ENCODE peak calls at places on chromosome 21, in four cellular contexts. D is stomach, Y is K562, L is GM23338. F is an unnamed sample.

GRCh38 chr21:35801388-35801787 is 258.9 kb downstream of the SETD4 start:
- DNase-seq in D (no peak), Y (no peak), L (no peak), F (no peak)

GRCh38 chr21:16239659-16240265 is 510.0 kb downstream of the USP25 start:
- DNase-seq in D (no peak), Y (no peak), L (no peak), F (no peak)

GRCh38 chr21:40840441-40840840 is 6.5 kb downstream of the DSCAM start:
- DNase-seq in D (no peak), Y (no peak), L (no peak), F (no peak)

GRCh38 chr21:9739240-9739639 is 782.1 kb upstream of the TPTE start:
- DNase-seq in D (no peak), Y (no peak), L (no peak), F (no peak)

GRCh38 chr21:33402011-33402979 is 918 bp upstream of the IFNGR2 start:
- DNase-seq in D (peak; percentile 40), Y (no peak), L (peak; percentile 77), F (peak; percentile 78)

GRCh38 chr21:41634211-41634694 is 126.3 kb upstream of the TMPRSS2 start:
- DNase-seq in D (no peak), Y (no peak), L (peak; percentile 26), F (no peak)

GRCh38 chr21:38486221-38486620 is 12.1 kb downstream of the ERG start:
- DNase-seq in D (no peak), Y (no peak), L (no peak), F (no peak)

GRCh38 chr21:25428537-25428936 is 178.7 kb downstream of the MRPL39 start:
- DNase-seq in D (no peak), Y (no peak), L (no peak), F (no peak)

GRCh38 chr21:22421416-22422190 is 1423.4 kb downstream of the NCAM2 start:
- DNase-seq in D (no peak), Y (no peak), L (no peak), F (no peak)

GRCh38 chr21:35159881-35160280 is 110.8 kb upstream of the RUNX1 start:
- DNase-seq in D (no peak), Y (no peak), L (no peak), F (no peak)

GRCh38 chr21:25342811-25343210 is 264.5 kb downstream of the MRPL39 start:
- DNase-seq in D (no peak), Y (no peak), L (no peak), F (no peak)

GRCh38 chr21:25501996-25502665 is 105.2 kb downstream of the MRPL39 start:
- DNase-seq in D (no peak), Y (no peak), L (no peak), F (no peak)

GRCh38 chr21:34183331-34183928 is 110.1 kb downstream of the MRPS6 start:
- DNase-seq in D (no peak), Y (no peak), L (no peak), F (no peak)

GRCh38 chr21:25107708-25108107 is 499.6 kb downstream of the MRPL39 start:
- DNase-seq in D (no peak), Y (no peak), L (no peak), F (no peak)

GRCh38 chr21:15741510-15741909 is 11.7 kb downstream of the USP25 start:
- DNase-seq in D (no peak), Y (no peak), L (no peak), F (no peak)

GRCh38 chr21:16402752-16403151 is 673.0 kb downstream of the USP25 start:
- DNase-seq in D (no peak), Y (no peak), L (no peak), F (no peak)

GRCh38 chr21:30349572-30349971 is 1.2 kb upstream of the KRTAP23-1 start:
- DNase-seq in D (no peak), Y (no peak), L (no peak), F (no peak)

GRCh38 chr21:38819719-38820147 is 14.0 kb downstream of the ETS2 start:
- DNase-seq in D (peak; percentile 58), Y (no peak), L (no peak), F (no peak)

GRCh38 chr21:40793057-40793456 is 53.9 kb downstream of the DSCAM start:
- DNase-seq in D (no peak), Y (no peak), L (no peak), F (no peak)

GRCh38 chr21:35658242-35658641 is 402.1 kb downstream of the SETD4 start:
- DNase-seq in D (no peak), Y (no peak), L (no peak), F (no peak)

GRCh38 chr21:34198232-34199120 is 125.1 kb downstream of the MRPS6 start:
- DNase-seq in D (no peak), Y (no peak), L (no peak), F (no peak)

GRCh38 chr21:39444406-39445145 is 1.0 kb downstream of the LCA5L start:
- DNase-seq in D (no peak), Y (peak; percentile 30), L (peak; percentile 51), F (peak; percentile 59)

GRCh38 chr21:39153373-39153772 is 29.9 kb downstream of the PSMG1 start:
- DNase-seq in D (no peak), Y (peak; percentile 55), L (peak; percentile 51), F (peak; percentile 44)

GRCh38 chr21:22120616-22121266 is 1122.5 kb downstream of the NCAM2 start:
- DNase-seq in D (no peak), Y (peak; percentile 39), L (peak; percentile 85), F (no peak)

GRCh38 chr21:38796426-38796825 is 9.3 kb upstream of the ETS2 start:
- DNase-seq in D (no peak), Y (peak; percentile 62), L (no peak), F (no peak)

GRCh38 chr21:19011448-19011847 is 607.9 kb upstream of the TMPRSS15 start:
- DNase-seq in D (no peak), Y (no peak), L (no peak), F (no peak)

GRCh38 chr21:34983680-34984086 is 65.4 kb downstream of the RUNX1 start:
- DNase-seq in D (no peak), Y (peak; percentile 74), L (no peak), F (no peak)

GRCh38 chr21:15825699-15826098 is 95.9 kb downstream of the USP25 start:
- DNase-seq in D (no peak), Y (no peak), L (no peak), F (no peak)

GRCh38 chr21:36075171-36075570 is 5.3 kb downstream of the CBR1 start:
- DNase-seq in D (no peak), Y (no peak), L (no peak), F (no peak)

GRCh38 chr21:33644383-33645074 is 2.2 kb downstream of the ITSN1 start:
- DNase-seq in D (no peak), Y (no peak), L (peak; percentile 22), F (no peak)

GRCh38 chr21:41497008-41497407 is 10.9 kb downstream of the TMPRSS2 start:
- DNase-seq in D (no peak), Y (no peak), L (no peak), F (no peak)

GRCh38 chr21:25708467-25709065 is 26.1 kb downstream of the ATP5PF start:
- DNase-seq in D (peak; percentile 40), Y (peak; percentile 58), L (peak; percentile 58), F (peak; percentile 47)

GRCh38 chr21:37762606-37763005 is 153.7 kb downstream of the KCNJ6 start:
- DNase-seq in D (no peak), Y (no peak), L (no peak), F (no peak)

GRCh38 chr21:8993284-8993942 is 1528.0 kb upstream of the TPTE start:
- DNase-seq in D (no peak), Y (peak; percentile 77), L (peak; percentile 64), F (no peak)

GRCh38 chr21:36163780-36164426 is 7.3 kb downstream of the DOP1B start:
- DNase-seq in D (no peak), Y (no peak), L (no peak), F (no peak)

GRCh38 chr21:38349111-38349746 is 92.4 kb downstream of the KCNJ15 start:
- DNase-seq in D (no peak), Y (no peak), L (no peak), F (no peak)

GRCh38 chr21:46562964-46563607 is 41.8 kb downstream of the S100B start:
- DNase-seq in D (no peak), Y (no peak), L (no peak), F (peak; percentile 26)

GRCh38 chr21:46562472-46562871 is 42.4 kb downstream of the S100B start:
- DNase-seq in D (no peak), Y (no peak), L (no peak), F (no peak)

GRCh38 chr21:46561448-46562095 is 43.3 kb downstream of the S100B start:
- DNase-seq in D (no peak), Y (no peak), L (no peak), F (no peak)

GRCh38 chr21:46567348-46567747 is 37.5 kb downstream of the S100B start:
- DNase-seq in D (no peak), Y (no peak), L (no peak), F (no peak)

DNA sequence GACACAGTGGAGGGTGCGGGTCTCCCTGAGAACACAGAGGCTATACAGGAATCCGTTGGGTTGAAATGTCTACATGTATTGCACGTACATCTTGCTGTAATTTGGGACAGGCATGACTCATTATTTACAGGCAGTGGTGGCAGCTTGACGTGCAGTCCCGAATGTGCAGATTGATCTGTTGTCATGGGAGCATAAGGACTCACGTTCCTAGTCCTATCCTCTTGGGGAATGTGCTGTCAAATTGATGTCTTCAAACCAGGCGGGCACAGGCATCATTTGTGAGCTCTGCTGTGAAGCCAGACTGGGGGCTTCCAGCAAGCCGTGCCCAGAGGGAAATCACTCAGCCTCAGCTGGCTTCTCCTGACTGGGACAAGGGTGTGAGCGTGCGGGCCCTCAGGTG is 40.5 kb downstream of the S100B start:
- DNase-seq in D (no peak), Y (no peak), L (no peak), F (no peak)
- TF ChIP-seq POLR2AphosphoS5 in D (no peak), Y (no peak), L (no peak), F (no peak)

GRCh38 chr21:44955141-44955802 is 15.4 kb downstream of the SLX9 start:
- DNase-seq in D (no peak), Y (no peak), L (no peak), F (no peak)
- TF ChIP-seq POLR2AphosphoS5 in D (no peak), Y (no peak), L (no peak), F (no peak)

GRCh38 chr21:32386195-32386870 is 6.5 kb downstream of the URB1 start:
- DNase-seq in D (peak; percentile 31), Y (no peak), L (no peak), F (no peak)
- TF ChIP-seq POLR2AphosphoS5 in D (peak; percentile 16), Y (no peak), L (no peak), F (no peak)

GRCh38 chr21:44970766-44971671 is 31.2 kb downstream of the SLX9 start:
- DNase-seq in D (no peak), Y (no peak), L (no peak), F (no peak)
- TF ChIP-seq POLR2AphosphoS5 in D (no peak), Y (no peak), L (no peak), F (no peak)

DNA sequence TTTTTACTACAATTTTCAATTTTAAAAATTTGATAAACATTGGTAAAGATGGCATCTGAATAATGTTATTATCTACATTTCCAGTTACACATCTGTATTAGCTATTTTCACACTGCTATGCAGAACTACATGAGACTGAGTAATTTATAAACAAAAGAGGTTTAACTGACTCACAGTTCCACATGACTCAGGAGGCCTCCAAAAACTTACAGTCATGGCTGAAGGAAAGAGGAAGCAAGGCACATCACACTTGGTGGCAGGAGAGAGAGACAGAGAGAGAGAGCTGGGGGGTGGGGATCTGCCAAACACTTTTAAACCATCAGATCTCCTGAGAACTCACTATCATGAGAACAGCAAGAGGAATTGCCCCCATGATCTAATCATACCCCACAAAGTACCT is 850.0 kb downstream of the LTN1 start:
- DNase-seq in D (no peak), Y (no peak), L (no peak), F (no peak)
- TF ChIP-seq POLR2AphosphoS5 in D (peak; percentile 41), Y (no peak), L (no peak), F (no peak)

F was measured in SK-N-SH.